ENCODE peak calls at places on chromosome 2, in ten cellular contexts. One of them, this sample, is unnamed.
A peak's percentile ranks its signal among the peaks of the same experiment; 100 is the strongest.

GRCh38 chr2:227460079-227460485 is 11.9 kb upstream of the AGFG1 start:
- DNase-seq in IMR-90: peak; percentile 65
- DNase-seq in A549: no peak
- DNase-seq in ovary: no peak
- DNase-seq in thyroid gland: no peak
- DNase-seq in body of pancreas: no peak
- DNase-seq in uterus: no peak
- DNase-seq in adrenal gland: peak; percentile 81
- DNase-seq in sigmoid colon: no peak
- DNase-seq in prostate gland: no peak
- DNase-seq in this sample: no peak

GRCh38 chr2:135819211-135819610 is 17.8 kb downstream of the LCT start:
- DNase-seq in thyroid gland: no peak
- DNase-seq in A549: peak; percentile 47
- DNase-seq in body of pancreas: no peak
- DNase-seq in ovary: no peak
- DNase-seq in sigmoid colon: no peak
- DNase-seq in IMR-90: peak; percentile 50
- DNase-seq in adrenal gland: no peak
- DNase-seq in uterus: no peak
- DNase-seq in prostate gland: no peak
- DNase-seq in this sample: no peak

GRCh38 chr2:169759987-169760386 is 26.4 kb downstream of the KLHL23 start:
- DNase-seq in thyroid gland: no peak
- DNase-seq in prostate gland: no peak
- DNase-seq in body of pancreas: no peak
- DNase-seq in uterus: no peak
- DNase-seq in A549: no peak
- DNase-seq in IMR-90: no peak
- DNase-seq in ovary: no peak
- DNase-seq in adrenal gland: no peak
- DNase-seq in sigmoid colon: no peak
- DNase-seq in this sample: no peak

GRCh38 chr2:110216803-110217202 is 4.5 kb upstream of the MTLN start:
- DNase-seq in IMR-90: no peak
- DNase-seq in sigmoid colon: no peak
- DNase-seq in body of pancreas: no peak
- DNase-seq in prostate gland: no peak
- DNase-seq in ovary: no peak
- DNase-seq in A549: no peak
- DNase-seq in uterus: no peak
- DNase-seq in thyroid gland: no peak
- DNase-seq in adrenal gland: no peak
- DNase-seq in this sample: no peak

GRCh38 chr2:175559613-175560012 is 378.1 kb upstream of the ATP5MC3 start:
- DNase-seq in A549: no peak
- DNase-seq in ovary: no peak
- DNase-seq in prostate gland: no peak
- DNase-seq in adrenal gland: no peak
- DNase-seq in body of pancreas: no peak
- DNase-seq in IMR-90: no peak
- DNase-seq in thyroid gland: no peak
- DNase-seq in sigmoid colon: no peak
- DNase-seq in uterus: no peak
- DNase-seq in this sample: no peak

GRCh38 chr2:225678792-225679191 is 279.3 kb downstream of the NYAP2 start:
- DNase-seq in sigmoid colon: no peak
- DNase-seq in ovary: no peak
- DNase-seq in adrenal gland: no peak
- DNase-seq in thyroid gland: no peak
- DNase-seq in body of pancreas: no peak
- DNase-seq in IMR-90: no peak
- DNase-seq in uterus: no peak
- DNase-seq in prostate gland: no peak
- DNase-seq in A549: no peak
- DNase-seq in this sample: no peak

GRCh38 chr2:45886229-45886663 is 234.8 kb downstream of the PRKCE start:
- DNase-seq in thyroid gland: no peak
- DNase-seq in A549: no peak
- DNase-seq in body of pancreas: no peak
- DNase-seq in prostate gland: no peak
- DNase-seq in sigmoid colon: no peak
- DNase-seq in adrenal gland: no peak
- DNase-seq in ovary: no peak
- DNase-seq in IMR-90: no peak
- DNase-seq in uterus: no peak
- DNase-seq in this sample: no peak

GRCh38 chr2:146978891-146979555 is 865.8 kb upstream of the ACVR2A start:
- DNase-seq in prostate gland: no peak
- DNase-seq in ovary: no peak
- DNase-seq in body of pancreas: no peak
- DNase-seq in sigmoid colon: no peak
- DNase-seq in A549: no peak
- DNase-seq in IMR-90: no peak
- DNase-seq in uterus: no peak
- DNase-seq in adrenal gland: no peak
- DNase-seq in thyroid gland: no peak
- DNase-seq in this sample: no peak

GRCh38 chr2:71941731-71942575 is 205.7 kb downstream of the CYP26B1 start:
- DNase-seq in body of pancreas: no peak
- DNase-seq in ovary: no peak
- DNase-seq in IMR-90: no peak
- DNase-seq in prostate gland: peak; percentile 3
- DNase-seq in A549: no peak
- DNase-seq in adrenal gland: no peak
- DNase-seq in sigmoid colon: no peak
- DNase-seq in uterus: no peak
- DNase-seq in thyroid gland: no peak
- DNase-seq in this sample: no peak

GRCh38 chr2:75458201-75458600 is 102.5 kb downstream of the EVA1A start:
- DNase-seq in body of pancreas: no peak
- DNase-seq in adrenal gland: no peak
- DNase-seq in uterus: no peak
- DNase-seq in thyroid gland: no peak
- DNase-seq in ovary: no peak
- DNase-seq in A549: no peak
- DNase-seq in sigmoid colon: no peak
- DNase-seq in IMR-90: no peak
- DNase-seq in prostate gland: no peak
- DNase-seq in this sample: no peak

GRCh38 chr2:235390108-235390815 is 103.6 kb upstream of the AGAP1 start:
- DNase-seq in sigmoid colon: no peak
- DNase-seq in IMR-90: peak; percentile 33
- DNase-seq in ovary: no peak
- DNase-seq in A549: peak; percentile 22
- DNase-seq in uterus: no peak
- DNase-seq in thyroid gland: peak; percentile 71
- DNase-seq in body of pancreas: no peak
- DNase-seq in prostate gland: no peak
- DNase-seq in adrenal gland: no peak
- DNase-seq in this sample: peak; percentile 32

GRCh38 chr2:232800166-232800565 is 23.8 kb upstream of the KCNJ13 start:
- DNase-seq in uterus: no peak
- DNase-seq in body of pancreas: no peak
- DNase-seq in prostate gland: no peak
- DNase-seq in adrenal gland: no peak
- DNase-seq in thyroid gland: no peak
- DNase-seq in IMR-90: no peak
- DNase-seq in ovary: no peak
- DNase-seq in sigmoid colon: no peak
- DNase-seq in A549: no peak
- DNase-seq in this sample: no peak

GRCh38 chr2:210147614-210148013 is 23.6 kb downstream of the KANSL1L start:
- DNase-seq in A549: no peak
- DNase-seq in IMR-90: no peak
- DNase-seq in prostate gland: no peak
- DNase-seq in ovary: no peak
- DNase-seq in thyroid gland: no peak
- DNase-seq in body of pancreas: no peak
- DNase-seq in sigmoid colon: no peak
- DNase-seq in uterus: no peak
- DNase-seq in adrenal gland: no peak
- DNase-seq in this sample: no peak

GRCh38 chr2:109066917-109067828 is 61.8 kb upstream of the SH3RF3 start:
- DNase-seq in sigmoid colon: no peak
- DNase-seq in prostate gland: no peak
- DNase-seq in ovary: no peak
- DNase-seq in adrenal gland: no peak
- DNase-seq in IMR-90: no peak
- DNase-seq in uterus: no peak
- DNase-seq in thyroid gland: no peak
- DNase-seq in body of pancreas: no peak
- DNase-seq in A549: no peak
- DNase-seq in this sample: no peak

GRCh38 chr2:109066501-109066900 is 62.5 kb upstream of the SH3RF3 start:
- DNase-seq in ovary: no peak
- DNase-seq in IMR-90: no peak
- DNase-seq in sigmoid colon: no peak
- DNase-seq in thyroid gland: no peak
- DNase-seq in A549: no peak
- DNase-seq in body of pancreas: no peak
- DNase-seq in prostate gland: no peak
- DNase-seq in adrenal gland: no peak
- DNase-seq in uterus: no peak
- DNase-seq in this sample: no peak

GRCh38 chr2:109065335-109065734 is 63.7 kb upstream of the SH3RF3 start:
- DNase-seq in body of pancreas: peak; percentile 16
- DNase-seq in A549: no peak
- DNase-seq in uterus: peak; percentile 19
- DNase-seq in ovary: no peak
- DNase-seq in thyroid gland: peak; percentile 88
- DNase-seq in adrenal gland: peak; percentile 80
- DNase-seq in IMR-90: no peak
- DNase-seq in prostate gland: no peak
- DNase-seq in sigmoid colon: no peak
- DNase-seq in this sample: peak; percentile 58

GRCh38 chr2:109069430-109070194 is 59.4 kb upstream of the SH3RF3 start:
- DNase-seq in sigmoid colon: no peak
- DNase-seq in thyroid gland: peak; percentile 40
- DNase-seq in body of pancreas: no peak
- DNase-seq in prostate gland: no peak
- DNase-seq in IMR-90: no peak
- DNase-seq in adrenal gland: no peak
- DNase-seq in uterus: no peak
- DNase-seq in ovary: no peak
- DNase-seq in A549: no peak
- DNase-seq in this sample: no peak

DNA sequence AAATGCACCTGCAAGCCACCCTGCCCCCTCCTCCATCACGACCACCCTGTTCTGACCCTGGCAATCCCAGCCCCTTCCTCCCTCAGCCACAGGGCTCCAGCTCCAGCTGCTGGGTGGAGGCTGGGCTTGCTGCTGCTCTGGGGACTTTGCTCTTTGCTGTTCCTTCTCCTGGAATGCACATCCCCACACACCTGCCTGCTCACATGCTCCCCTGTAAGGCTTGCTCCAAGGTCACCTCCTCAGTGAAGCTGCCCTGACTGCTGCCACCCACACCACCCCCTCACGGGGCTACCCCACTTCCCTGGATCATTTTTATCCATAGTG is 61.2 kb upstream of the SH3RF3 start:
- DNase-seq in IMR-90: no peak
- DNase-seq in prostate gland: no peak
- DNase-seq in sigmoid colon: no peak
- DNase-seq in adrenal gland: no peak
- DNase-seq in body of pancreas: no peak
- DNase-seq in A549: no peak
- DNase-seq in thyroid gland: no peak
- DNase-seq in ovary: no peak
- DNase-seq in uterus: no peak
- DNase-seq in this sample: no peak
- TF ChIP-seq CTCF in IMR-90: no peak
- TF ChIP-seq CTCF in prostate gland: no peak
- TF ChIP-seq CTCF in sigmoid colon: no peak
- TF ChIP-seq CTCF in adrenal gland: no peak
- TF ChIP-seq CTCF in body of pancreas: no peak
- TF ChIP-seq CTCF in A549: no peak
- TF ChIP-seq CTCF in thyroid gland: no peak
- TF ChIP-seq CTCF in ovary: no peak
- TF ChIP-seq CTCF in uterus: no peak
- TF ChIP-seq CTCF in this sample: no peak

GRCh38 chr2:66434679-66435548 is at the start of gene MEIS1:
- DNase-seq in IMR-90: peak; percentile 100
- DNase-seq in body of pancreas: peak; percentile 96
- DNase-seq in A549: peak; percentile 95
- DNase-seq in uterus: peak; percentile 95
- DNase-seq in sigmoid colon: peak; percentile 99
- DNase-seq in thyroid gland: peak; percentile 80
- DNase-seq in adrenal gland: peak; percentile 97
- DNase-seq in prostate gland: peak; percentile 92
- DNase-seq in ovary: peak; percentile 93
- DNase-seq in this sample: peak; percentile 97
- TF ChIP-seq POLR2A in IMR-90: peak; percentile 99
- TF ChIP-seq POLR2A in body of pancreas: peak; percentile 97
- TF ChIP-seq POLR2A in A549: peak; percentile 91
- TF ChIP-seq POLR2A in uterus: peak; percentile 97
- TF ChIP-seq POLR2A in sigmoid colon: peak; percentile 93
- TF ChIP-seq POLR2A in thyroid gland: peak; percentile 76
- TF ChIP-seq POLR2A in adrenal gland: peak; percentile 100
- TF ChIP-seq POLR2A in prostate gland: peak; percentile 88
- TF ChIP-seq POLR2A in ovary: peak; percentile 97
- TF ChIP-seq POLR2A in this sample: peak; percentile 28

GRCh38 chr2:231393149-231394131 is 2.1 kb upstream of the B3GNT7 start:
- DNase-seq in body of pancreas: no peak
- DNase-seq in thyroid gland: peak; percentile 43
- DNase-seq in prostate gland: no peak
- DNase-seq in A549: peak; percentile 24
- DNase-seq in IMR-90: no peak
- DNase-seq in adrenal gland: no peak
- DNase-seq in uterus: no peak
- DNase-seq in ovary: no peak
- DNase-seq in sigmoid colon: no peak
- DNase-seq in this sample: no peak
- TF ChIP-seq CTCF in body of pancreas: peak; percentile 8
- TF ChIP-seq CTCF in thyroid gland: no peak
- TF ChIP-seq CTCF in prostate gland: no peak
- TF ChIP-seq CTCF in A549: no peak
- TF ChIP-seq CTCF in IMR-90: no peak
- TF ChIP-seq CTCF in adrenal gland: peak; percentile 30
- TF ChIP-seq CTCF in uterus: peak; percentile 3
- TF ChIP-seq CTCF in ovary: no peak
- TF ChIP-seq CTCF in sigmoid colon: no peak
- TF ChIP-seq CTCF in this sample: peak; percentile 10

DNA sequence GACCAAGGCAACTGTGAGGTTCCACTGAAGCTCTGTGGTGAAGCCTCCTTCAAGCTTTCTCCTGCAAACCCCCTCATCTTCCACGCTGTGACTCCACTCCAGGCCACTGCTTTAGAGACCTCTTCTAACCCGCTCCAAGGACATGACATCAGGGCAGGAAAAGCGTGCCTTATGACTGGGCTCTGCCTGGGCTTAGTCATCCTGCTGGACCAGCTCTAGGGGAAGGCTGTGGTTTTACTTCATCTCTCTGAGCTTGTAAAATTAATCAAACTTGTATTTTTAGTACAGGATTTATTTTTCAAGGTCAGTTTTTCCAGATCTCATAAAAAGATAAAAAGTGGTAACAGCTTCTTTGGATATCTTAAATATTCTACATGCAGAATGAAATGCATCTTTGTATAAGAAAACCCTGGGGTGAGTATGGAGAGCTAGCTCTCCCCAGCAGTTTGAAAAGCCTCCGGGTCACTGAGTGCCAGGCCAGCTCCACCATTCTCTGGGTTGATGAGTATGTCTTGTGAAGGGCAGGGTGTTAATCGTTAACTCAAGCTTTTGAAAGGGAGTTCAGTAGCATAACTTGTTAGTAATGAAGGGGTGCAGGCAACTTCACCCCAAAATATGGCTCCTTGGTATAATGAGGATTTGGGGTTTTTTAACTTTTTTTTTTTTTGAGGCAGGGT is 33.1 kb upstream of the YPEL5 start:
- DNase-seq in IMR-90: peak; percentile 93
- DNase-seq in uterus: no peak
- DNase-seq in prostate gland: no peak
- DNase-seq in adrenal gland: peak; percentile 73
- DNase-seq in A549: peak; percentile 35
- DNase-seq in ovary: no peak
- DNase-seq in body of pancreas: no peak
- DNase-seq in sigmoid colon: no peak
- DNase-seq in thyroid gland: no peak
- DNase-seq in this sample: no peak
- TF ChIP-seq POLR2A in IMR-90: no peak
- TF ChIP-seq POLR2A in uterus: no peak
- TF ChIP-seq POLR2A in prostate gland: no peak
- TF ChIP-seq POLR2A in adrenal gland: no peak
- TF ChIP-seq POLR2A in A549: no peak
- TF ChIP-seq POLR2A in ovary: no peak
- TF ChIP-seq POLR2A in body of pancreas: no peak
- TF ChIP-seq POLR2A in sigmoid colon: no peak
- TF ChIP-seq POLR2A in thyroid gland: no peak
- TF ChIP-seq POLR2A in this sample: no peak